ENCODE peak calls at places on chromosomes 7 and 10, in six cellular contexts. S, Y, J, H, I and A are unnamed samples. For H3K9me3, the result is how much of the 10 kb centered on the place peaks cover.

GRCh38 chr7:117274951-117275350 is 47.9 kb downstream of the WNT2 start:
- DNase-seq in S (no peak), Y (no peak), J (no peak), H (no peak), I (no peak), A (no peak)

GRCh38 chr10:59753267-59753666 is at the start of gene MRLN:
- DNase-seq in S (no peak), Y (no peak), J (no peak), H (no peak), I (no peak), A (no peak)

GRCh38 chr7:133573554-133574265 is 320.8 kb downstream of the EXOC4 start:
- DNase-seq in S (no peak), Y (no peak), J (no peak), H (no peak), I (no peak), A (no peak)

GRCh38 chr7:112105584-112106540 is 100.3 kb downstream of the DOCK4 start:
- DNase-seq in S (no peak), Y (no peak), J (no peak), H (no peak), I (no peak), A (peak)

GRCh38 chr10:43679509-43679908 is 30.8 kb upstream of the ZNF32 start:
- DNase-seq in S (no peak), Y (no peak), J (no peak), H (no peak), I (peak), A (no peak)

GRCh38 chr10:47264797-47265281 is 35.2 kb upstream of the GDF10 start:
- DNase-seq in S (no peak), Y (no peak), J (no peak), H (no peak), I (no peak), A (no peak)

GRCh38 chr10:99526861-99527504 is 5.8 kb upstream of the NKX2-3 start:
- DNase-seq in S (peak), Y (no peak), J (no peak), H (no peak), I (no peak), A (no peak)

GRCh38 chr10:49135575-49136313 is 1.9 kb upstream of the FAM170B start:
- DNase-seq in S (no peak), Y (no peak), J (no peak), H (no peak), I (peak), A (no peak)

GRCh38 chr10:128098631-128099030 is 27.6 kb downstream of the MKI67 start:
- DNase-seq in S (no peak), Y (no peak), J (no peak), H (no peak), I (no peak), A (no peak)

GRCh38 chr7:155363852-155364600 is 66.3 kb downstream of the INSIG1 start:
- DNase-seq in S (no peak), Y (no peak), J (no peak), H (peak), I (no peak), A (no peak)
- H3K4me3 ChIP-seq in S (no peak), Y (no peak), J (no peak), H (no peak), I (no peak), A (no peak)

DNA sequence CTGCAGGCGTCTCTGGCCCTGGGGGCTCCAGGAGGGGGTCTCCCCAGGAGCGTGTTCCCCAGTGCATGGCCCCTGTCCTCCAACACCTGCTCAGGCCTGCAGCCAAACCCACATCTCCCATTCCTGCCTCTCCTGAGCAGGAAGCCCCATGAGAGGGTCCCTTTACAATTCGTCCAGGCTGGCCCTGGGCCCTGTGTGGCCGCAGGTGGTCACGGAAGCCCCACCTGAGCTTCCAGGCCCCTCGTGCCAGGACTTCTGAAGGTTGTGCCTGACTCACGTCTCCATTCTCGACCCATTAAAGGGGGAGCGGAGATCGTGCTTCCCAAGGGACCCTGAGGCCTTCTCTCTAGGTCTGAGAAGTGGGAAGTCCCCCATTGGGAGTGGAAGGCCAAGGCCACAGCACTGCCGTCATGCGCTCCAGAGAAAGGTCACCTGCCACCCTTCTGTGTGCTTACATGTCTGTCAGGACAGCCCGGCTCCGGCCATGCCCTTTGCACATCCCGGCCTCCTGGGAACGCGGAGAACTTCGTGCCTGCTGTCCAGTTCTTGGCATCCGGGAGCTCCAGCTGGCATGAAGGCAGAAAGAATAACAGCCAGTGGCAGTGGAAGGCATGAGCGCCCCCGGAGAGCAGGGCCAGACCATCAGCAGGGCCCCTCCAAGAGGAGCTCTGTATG is 382.3 kb downstream of the DNAJB6 start:
- DNase-seq in S (no peak), Y (no peak), J (no peak), H (no peak), I (no peak), A (no peak)
- H3K9me3 ChIP-seq in S (under half), Y (under half), J (under half), H (under half), I (under half), A (under half)

DNA sequence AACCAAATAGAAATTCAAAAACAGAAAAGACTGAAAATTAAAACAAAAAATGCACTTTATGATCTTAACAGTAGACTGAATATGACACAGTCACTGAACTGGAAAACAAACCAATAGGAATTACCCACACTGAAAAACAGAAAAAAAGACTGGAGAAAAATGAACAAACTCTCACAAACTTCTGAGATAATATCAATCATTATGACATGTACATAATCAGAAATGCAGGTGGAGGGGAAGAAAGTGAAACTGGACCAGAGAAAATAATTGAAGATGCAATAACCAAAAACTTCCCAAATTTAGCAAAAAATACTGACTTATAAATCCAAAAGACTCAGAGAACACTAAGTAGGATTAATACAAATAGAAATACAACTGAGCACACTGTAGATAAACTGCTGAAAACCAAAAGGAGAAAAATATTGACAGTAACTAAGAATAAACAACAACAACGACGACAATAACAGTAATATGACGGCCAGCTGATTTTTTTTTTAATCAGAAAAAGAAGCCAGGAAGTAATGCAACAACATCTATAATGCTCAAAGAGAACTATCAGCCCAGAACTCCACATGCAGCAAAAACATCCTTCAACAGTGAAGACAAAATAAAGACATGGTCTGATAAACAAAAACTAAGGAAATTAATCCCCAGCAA is 108.1 kb downstream of the ZFAND4 start:
- DNase-seq in S (no peak), Y (no peak), J (no peak), H (no peak), I (no peak), A (no peak)
- H3K4me3 ChIP-seq in S (no peak), Y (no peak), J (no peak), H (no peak), I (no peak), A (no peak)

DNA sequence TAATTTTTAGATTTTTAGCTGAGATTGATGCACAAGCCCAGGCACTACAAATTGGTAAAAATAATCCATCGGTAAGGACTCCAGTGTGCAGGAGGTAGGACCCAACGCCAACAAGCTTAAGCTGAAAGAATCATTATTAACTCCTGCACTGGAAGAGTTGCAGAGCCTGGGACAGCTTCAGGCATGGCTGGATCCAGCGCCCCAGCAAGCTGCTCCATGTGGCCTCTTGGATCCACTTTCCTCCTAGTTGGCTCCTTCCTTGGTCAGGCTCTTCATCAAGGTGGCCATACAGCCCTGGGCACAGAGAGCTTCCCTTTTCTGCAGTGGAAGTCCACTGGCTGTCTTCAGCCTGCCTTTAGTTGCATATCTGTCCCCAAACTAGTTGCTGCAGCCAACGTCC is 497.4 kb upstream of the FOXK1 start:
- DNase-seq in S (no peak), Y (no peak), J (no peak), H (no peak), I (no peak), A (no peak)
- H3K9me3 ChIP-seq in S (under half), Y (under half), J (under half), H (under half), I (under half), A (under half)

GRCh38 chr7:96789914-96790313 is 80.3 kb upstream of the SEM1 start:
- DNase-seq in S (no peak), Y (no peak), J (no peak), H (no peak), I (no peak), A (no peak)

GRCh38 chr7:96786261-96786997 is 76.8 kb upstream of the SEM1 start:
- DNase-seq in S (peak), Y (peak), J (peak), H (no peak), I (no peak), A (no peak)

GRCh38 chr7:96784597-96784996 is 75.0 kb upstream of the SEM1 start:
- DNase-seq in S (no peak), Y (no peak), J (no peak), H (no peak), I (no peak), A (no peak)

GRCh38 chr7:96781919-96782318 is 72.3 kb upstream of the SEM1 start:
- DNase-seq in S (no peak), Y (no peak), J (no peak), H (no peak), I (no peak), A (no peak)

GRCh38 chr7:96786998-96787395 is 77.4 kb upstream of the SEM1 start:
- DNase-seq in S (no peak), Y (no peak), J (no peak), H (no peak), I (no peak), A (no peak)
- H3K4me3 ChIP-seq in S (no peak), Y (no peak), J (no peak), H (no peak), I (no peak), A (no peak)

DNA sequence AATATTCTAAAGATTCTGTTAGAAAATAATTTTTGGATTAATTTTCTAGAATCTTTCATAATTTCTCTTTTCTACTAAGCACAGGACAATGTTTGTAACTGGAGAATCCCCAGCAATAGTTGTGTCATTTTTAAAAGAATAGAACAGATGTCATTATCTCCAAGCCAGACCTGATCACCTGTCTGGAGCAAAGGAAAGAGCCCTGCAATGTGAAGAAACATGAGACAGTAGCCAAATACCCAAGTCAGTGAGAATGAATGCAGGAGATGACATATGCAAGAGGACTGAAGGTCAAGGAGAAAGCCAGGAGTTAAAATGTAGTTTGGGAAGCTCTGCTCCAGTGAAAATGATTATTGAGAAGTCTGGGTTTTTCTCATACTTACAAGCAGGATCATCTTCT is 25.4 kb upstream of the ZNF138 start:
- DNase-seq in S (no peak), Y (no peak), J (no peak), H (no peak), I (no peak), A (no peak)
- H3K9me3 ChIP-seq in S (under half), Y (under half), J (under half), H (under half), I (under half), A (under half)